ENCODE peak calls at places on chromosomes 6 and 20, in nine cellular contexts. One of them, this sample, is unnamed.

GRCh38 chr6:32684246-32684645 is 17.8 kb upstream of the HLA-DQB1 start:
- DNase-seq in endothelial cell of umbilical vein: no peak
- DNase-seq in SK-N-SH: no peak
- DNase-seq in sigmoid colon: no peak
- DNase-seq in GM23338: no peak
- DNase-seq in spleen: no peak
- DNase-seq in stomach: no peak
- DNase-seq in HCT116: no peak
- DNase-seq in transverse colon: no peak
- DNase-seq in this sample: no peak

GRCh38 chr6:26195924-26196845 is 109.0 kb downstream of the HFE start:
- DNase-seq in transverse colon: peak
- DNase-seq in stomach: no peak
- DNase-seq in SK-N-SH: no peak
- DNase-seq in spleen: peak
- DNase-seq in sigmoid colon: no peak
- DNase-seq in endothelial cell of umbilical vein: peak
- DNase-seq in GM23338: no peak
- DNase-seq in HCT116: no peak
- DNase-seq in this sample: no peak

GRCh38 chr6:43628392-43629103 is 516 bp downstream of the GTPBP2 start:
- DNase-seq in GM23338: peak
- DNase-seq in SK-N-SH: peak
- DNase-seq in HCT116: peak
- DNase-seq in endothelial cell of umbilical vein: peak
- DNase-seq in stomach: peak
- DNase-seq in transverse colon: peak
- DNase-seq in sigmoid colon: peak
- DNase-seq in spleen: no peak
- DNase-seq in this sample: no peak

GRCh38 chr20:54532573-54532972 is 57.2 kb downstream of the DOK5 start:
- DNase-seq in stomach: no peak
- DNase-seq in endothelial cell of umbilical vein: no peak
- DNase-seq in sigmoid colon: no peak
- DNase-seq in SK-N-SH: no peak
- DNase-seq in GM23338: no peak
- DNase-seq in spleen: no peak
- DNase-seq in transverse colon: no peak
- DNase-seq in HCT116: no peak
- DNase-seq in this sample: no peak

GRCh38 chr20:62614085-62614960 is 28.0 kb upstream of the SLCO4A1 start:
- DNase-seq in endothelial cell of umbilical vein: no peak
- DNase-seq in GM23338: no peak
- DNase-seq in stomach: no peak
- DNase-seq in HCT116: no peak
- DNase-seq in SK-N-SH: no peak
- DNase-seq in spleen: no peak
- DNase-seq in sigmoid colon: no peak
- DNase-seq in transverse colon: no peak
- DNase-seq in this sample: no peak

GRCh38 chr6:130161627-130162404 is 60.9 kb downstream of the SAMD3 start:
- DNase-seq in endothelial cell of umbilical vein: no peak
- DNase-seq in sigmoid colon: no peak
- DNase-seq in SK-N-SH: no peak
- DNase-seq in spleen: no peak
- DNase-seq in HCT116: no peak
- DNase-seq in transverse colon: no peak
- DNase-seq in GM23338: no peak
- DNase-seq in stomach: no peak
- DNase-seq in this sample: no peak

GRCh38 chr6:105519954-105520353 is 117.1 kb upstream of the PREP start:
- DNase-seq in sigmoid colon: no peak
- DNase-seq in endothelial cell of umbilical vein: no peak
- DNase-seq in spleen: no peak
- DNase-seq in transverse colon: no peak
- DNase-seq in GM23338: no peak
- DNase-seq in HCT116: no peak
- DNase-seq in SK-N-SH: no peak
- DNase-seq in stomach: no peak
- DNase-seq in this sample: no peak

GRCh38 chr6:1067346-1067745 is 244.6 kb upstream of the FOXQ1 start:
- DNase-seq in SK-N-SH: no peak
- DNase-seq in HCT116: no peak
- DNase-seq in stomach: no peak
- DNase-seq in spleen: no peak
- DNase-seq in GM23338: no peak
- DNase-seq in transverse colon: no peak
- DNase-seq in sigmoid colon: no peak
- DNase-seq in endothelial cell of umbilical vein: no peak
- DNase-seq in this sample: no peak

DNA sequence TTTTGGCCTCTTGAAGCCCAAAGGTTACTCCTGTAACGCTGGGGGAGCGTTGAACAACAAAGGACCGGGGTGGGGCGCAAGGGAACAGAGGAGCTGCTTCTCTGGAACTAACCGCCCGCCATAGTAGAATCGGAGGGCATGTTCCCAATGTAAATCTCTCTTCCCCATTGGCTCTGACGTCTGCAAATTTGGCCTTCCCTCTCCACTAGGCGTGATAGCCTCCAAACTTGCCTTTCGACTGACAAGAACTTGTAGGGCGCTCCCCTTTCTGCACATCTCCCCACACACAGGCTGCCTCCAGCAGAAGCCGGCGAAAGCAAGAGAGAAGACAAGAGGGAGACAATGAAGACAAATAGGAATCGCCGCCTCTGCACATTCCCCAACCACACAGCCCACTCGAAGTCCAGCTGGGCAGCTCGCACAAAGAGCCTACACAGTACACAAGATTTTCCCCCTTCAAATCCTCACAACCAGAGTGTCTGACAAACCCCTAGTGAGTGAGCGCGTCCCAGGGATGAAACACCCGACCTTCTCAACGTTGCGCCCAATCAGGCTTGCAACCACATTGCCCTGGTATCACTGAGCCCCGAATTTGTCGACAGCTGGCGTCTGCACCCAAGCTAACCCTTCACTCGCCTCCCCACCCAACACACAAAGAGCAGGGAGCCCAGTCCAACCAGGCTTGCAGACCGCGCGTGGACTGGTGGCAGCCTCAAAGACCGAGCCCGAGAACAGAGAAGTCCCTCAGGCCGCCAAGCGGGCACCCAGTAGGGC is 1.5 kb upstream of the COL12A1 start:
- DNase-seq in GM23338: peak
- DNase-seq in HCT116: no peak
- DNase-seq in stomach: no peak
- DNase-seq in spleen: peak
- DNase-seq in transverse colon: no peak
- DNase-seq in endothelial cell of umbilical vein: peak
- DNase-seq in sigmoid colon: peak
- DNase-seq in SK-N-SH: peak
- DNase-seq in this sample: no peak
- H3K4me3 ChIP-seq in GM23338: peak
- H3K4me3 ChIP-seq in HCT116: no peak
- H3K4me3 ChIP-seq in stomach: peak
- H3K4me3 ChIP-seq in spleen: peak
- H3K4me3 ChIP-seq in transverse colon: peak
- H3K4me3 ChIP-seq in endothelial cell of umbilical vein: peak
- H3K4me3 ChIP-seq in sigmoid colon: no peak
- H3K4me3 ChIP-seq in SK-N-SH: no peak
- H3K4me3 ChIP-seq in this sample: peak

DNA sequence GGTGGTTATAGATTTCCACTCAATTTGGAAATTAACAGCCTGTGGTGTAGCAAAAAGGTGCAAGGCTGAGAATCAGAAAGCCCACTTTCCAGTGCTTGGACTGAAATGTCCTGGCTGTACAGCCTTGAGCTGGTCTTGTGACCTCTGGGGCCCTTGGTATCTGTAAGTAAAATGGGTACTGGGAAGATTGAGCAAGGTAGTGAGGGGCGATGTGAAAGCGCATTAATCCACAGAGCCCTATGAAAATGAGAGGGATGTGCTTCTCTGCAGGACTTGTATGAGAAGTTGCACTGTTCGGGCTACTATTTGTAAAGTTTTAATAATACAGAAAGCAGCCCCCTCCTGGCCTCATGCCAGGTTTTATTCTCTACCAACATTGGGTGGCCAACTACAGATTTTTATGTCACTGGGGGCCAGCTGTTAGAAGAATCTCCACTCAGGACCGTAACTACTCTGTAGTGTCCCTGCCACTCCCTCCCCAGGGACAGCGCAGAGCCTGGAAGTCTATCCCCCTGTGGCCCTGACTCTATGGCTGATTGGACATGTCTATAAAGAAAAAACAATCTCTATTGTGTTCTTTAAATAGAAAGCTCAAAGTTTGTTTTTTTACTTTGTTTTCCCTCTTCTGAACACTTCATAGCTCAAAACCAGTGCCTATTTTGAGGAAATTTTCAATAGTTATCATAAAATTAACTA is 254.7 kb upstream of the TAB2 start:
- DNase-seq in transverse colon: no peak
- DNase-seq in sigmoid colon: no peak
- DNase-seq in spleen: no peak
- DNase-seq in HCT116: no peak
- DNase-seq in endothelial cell of umbilical vein: no peak
- DNase-seq in GM23338: no peak
- DNase-seq in stomach: no peak
- DNase-seq in SK-N-SH: no peak
- DNase-seq in this sample: no peak
- H3K27ac ChIP-seq in transverse colon: no peak
- H3K27ac ChIP-seq in sigmoid colon: no peak
- H3K27ac ChIP-seq in spleen: no peak
- H3K27ac ChIP-seq in HCT116: no peak
- H3K27ac ChIP-seq in endothelial cell of umbilical vein: no peak
- H3K27ac ChIP-seq in GM23338: peak
- H3K27ac ChIP-seq in stomach: no peak
- H3K27ac ChIP-seq in SK-N-SH: no peak
- H3K27ac ChIP-seq in this sample: no peak

GRCh38 chr20:53175135-53175780 is 203.1 kb downstream of the TSHZ2 start:
- DNase-seq in HCT116: no peak
- DNase-seq in stomach: no peak
- DNase-seq in SK-N-SH: no peak
- DNase-seq in endothelial cell of umbilical vein: no peak
- DNase-seq in GM23338: no peak
- DNase-seq in spleen: no peak
- DNase-seq in transverse colon: no peak
- DNase-seq in sigmoid colon: no peak
- DNase-seq in this sample: peak
- TF ChIP-seq POLR2AphosphoS5 in HCT116: no peak
- TF ChIP-seq POLR2AphosphoS5 in stomach: no peak
- TF ChIP-seq POLR2AphosphoS5 in SK-N-SH: no peak
- TF ChIP-seq POLR2AphosphoS5 in endothelial cell of umbilical vein: no peak
- TF ChIP-seq POLR2AphosphoS5 in GM23338: no peak
- TF ChIP-seq POLR2AphosphoS5 in spleen: no peak
- TF ChIP-seq POLR2AphosphoS5 in transverse colon: no peak
- TF ChIP-seq POLR2AphosphoS5 in sigmoid colon: no peak
- TF ChIP-seq POLR2AphosphoS5 in this sample: no peak

GRCh38 chr6:73367761-73368355 is 1.8 kb downstream of the OOEP start:
- DNase-seq in transverse colon: no peak
- DNase-seq in GM23338: no peak
- DNase-seq in sigmoid colon: no peak
- DNase-seq in SK-N-SH: no peak
- DNase-seq in HCT116: no peak
- DNase-seq in stomach: no peak
- DNase-seq in spleen: no peak
- DNase-seq in endothelial cell of umbilical vein: no peak
- DNase-seq in this sample: no peak
- H3K4me3 ChIP-seq in transverse colon: no peak
- H3K4me3 ChIP-seq in GM23338: no peak
- H3K4me3 ChIP-seq in sigmoid colon: no peak
- H3K4me3 ChIP-seq in SK-N-SH: no peak
- H3K4me3 ChIP-seq in HCT116: no peak
- H3K4me3 ChIP-seq in stomach: no peak
- H3K4me3 ChIP-seq in spleen: no peak
- H3K4me3 ChIP-seq in endothelial cell of umbilical vein: no peak
- H3K4me3 ChIP-seq in this sample: no peak

GRCh38 chr6:2296781-2297180 is 51.4 kb upstream of the GMDS start:
- DNase-seq in sigmoid colon: no peak
- DNase-seq in HCT116: no peak
- DNase-seq in spleen: no peak
- DNase-seq in endothelial cell of umbilical vein: no peak
- DNase-seq in GM23338: peak
- DNase-seq in stomach: no peak
- DNase-seq in SK-N-SH: no peak
- DNase-seq in transverse colon: no peak
- DNase-seq in this sample: no peak
- H3K27ac ChIP-seq in sigmoid colon: no peak
- H3K27ac ChIP-seq in HCT116: no peak
- H3K27ac ChIP-seq in spleen: no peak
- H3K27ac ChIP-seq in endothelial cell of umbilical vein: no peak
- H3K27ac ChIP-seq in GM23338: peak
- H3K27ac ChIP-seq in stomach: no peak
- H3K27ac ChIP-seq in SK-N-SH: no peak
- H3K27ac ChIP-seq in transverse colon: no peak
- H3K27ac ChIP-seq in this sample: no peak